ENCODE peak calls at places on chromosome 10, in six cellular contexts. One of them, this sample, is unnamed.

GRCh38 chr10:47028466-47028865 is 117.2 kb downstream of the PTPN20 start:
- DNase-seq in A549: no peak
- DNase-seq in Peyer's patch: peak
- DNase-seq in body of pancreas: no peak
- DNase-seq in dorsolateral prefrontal cortex: peak
- DNase-seq in IMR-90: no peak
- DNase-seq in this sample: peak

GRCh38 chr10:69209787-69210480 is 10.2 kb upstream of the HKDC1 start:
- DNase-seq in body of pancreas: no peak
- DNase-seq in A549: no peak
- DNase-seq in IMR-90: no peak
- DNase-seq in Peyer's patch: no peak
- DNase-seq in dorsolateral prefrontal cortex: no peak
- DNase-seq in this sample: peak

GRCh38 chr10:71847418-71847817 is 3.6 kb downstream of the PSAP start:
- DNase-seq in IMR-90: no peak
- DNase-seq in Peyer's patch: no peak
- DNase-seq in dorsolateral prefrontal cortex: no peak
- DNase-seq in body of pancreas: no peak
- DNase-seq in A549: no peak
- DNase-seq in this sample: no peak

GRCh38 chr10:130021373-130021950 is 57.4 kb upstream of the EBF3 start:
- DNase-seq in dorsolateral prefrontal cortex: no peak
- DNase-seq in Peyer's patch: no peak
- DNase-seq in body of pancreas: no peak
- DNase-seq in IMR-90: peak
- DNase-seq in A549: no peak
- DNase-seq in this sample: no peak

GRCh38 chr10:121005948-121006587 is 154.9 kb downstream of the WDR11 start:
- DNase-seq in body of pancreas: no peak
- DNase-seq in Peyer's patch: no peak
- DNase-seq in dorsolateral prefrontal cortex: no peak
- DNase-seq in A549: no peak
- DNase-seq in IMR-90: no peak
- DNase-seq in this sample: no peak

GRCh38 chr10:97543025-97543546 is 29.5 kb upstream of the ANKRD2 start:
- DNase-seq in dorsolateral prefrontal cortex: peak
- DNase-seq in body of pancreas: peak
- DNase-seq in A549: peak
- DNase-seq in IMR-90: peak
- DNase-seq in Peyer's patch: no peak
- DNase-seq in this sample: peak

GRCh38 chr10:200405-200804 is 65.2 kb downstream of the ZMYND11 start:
- DNase-seq in dorsolateral prefrontal cortex: no peak
- DNase-seq in Peyer's patch: no peak
- DNase-seq in A549: no peak
- DNase-seq in IMR-90: peak
- DNase-seq in body of pancreas: no peak
- DNase-seq in this sample: no peak

GRCh38 chr10:80202934-80203834 is 2.2 kb downstream of the ANXA11 start:
- DNase-seq in A549: no peak
- DNase-seq in Peyer's patch: peak
- DNase-seq in dorsolateral prefrontal cortex: no peak
- DNase-seq in body of pancreas: peak
- DNase-seq in IMR-90: peak
- DNase-seq in this sample: peak

GRCh38 chr10:29590598-29591415 is 44.0 kb downstream of the SVIL start:
- DNase-seq in IMR-90: peak
- DNase-seq in body of pancreas: no peak
- DNase-seq in dorsolateral prefrontal cortex: no peak
- DNase-seq in Peyer's patch: no peak
- DNase-seq in A549: peak
- DNase-seq in this sample: no peak

GRCh38 chr10:72426982-72427381 is 72.3 kb upstream of the DNAJB12 start:
- DNase-seq in dorsolateral prefrontal cortex: peak
- DNase-seq in Peyer's patch: no peak
- DNase-seq in IMR-90: no peak
- DNase-seq in A549: no peak
- DNase-seq in body of pancreas: no peak
- DNase-seq in this sample: no peak

GRCh38 chr10:110790913-110791525 is 80.7 kb upstream of the PDCD4 start:
- DNase-seq in A549: no peak
- DNase-seq in Peyer's patch: no peak
- DNase-seq in dorsolateral prefrontal cortex: no peak
- DNase-seq in IMR-90: peak
- DNase-seq in body of pancreas: no peak
- DNase-seq in this sample: no peak

GRCh38 chr10:24485299-24485698 is 238.4 kb downstream of the ARHGAP21 start:
- DNase-seq in body of pancreas: peak
- DNase-seq in A549: no peak
- DNase-seq in dorsolateral prefrontal cortex: no peak
- DNase-seq in Peyer's patch: no peak
- DNase-seq in IMR-90: no peak
- DNase-seq in this sample: no peak

GRCh38 chr10:11381023-11381422 is 230.4 kb downstream of the USP6NL start:
- DNase-seq in dorsolateral prefrontal cortex: no peak
- DNase-seq in IMR-90: peak
- DNase-seq in A549: no peak
- DNase-seq in Peyer's patch: no peak
- DNase-seq in body of pancreas: no peak
- DNase-seq in this sample: no peak

GRCh38 chr10:97127960-97128850 is 57.6 kb downstream of the SLIT1 start:
- DNase-seq in IMR-90: no peak
- DNase-seq in body of pancreas: peak
- DNase-seq in A549: no peak
- DNase-seq in dorsolateral prefrontal cortex: peak
- DNase-seq in Peyer's patch: no peak
- DNase-seq in this sample: no peak

GRCh38 chr10:24900888-24901685 is 51.3 kb downstream of the PRTFDC1 start:
- DNase-seq in A549: no peak
- DNase-seq in body of pancreas: no peak
- DNase-seq in dorsolateral prefrontal cortex: no peak
- DNase-seq in IMR-90: no peak
- DNase-seq in Peyer's patch: no peak
- DNase-seq in this sample: no peak

GRCh38 chr10:1522237-1522636 is 215.1 kb downstream of the ADARB2 start:
- DNase-seq in body of pancreas: no peak
- DNase-seq in A549: no peak
- DNase-seq in Peyer's patch: no peak
- DNase-seq in dorsolateral prefrontal cortex: no peak
- DNase-seq in IMR-90: no peak
- DNase-seq in this sample: no peak

GRCh38 chr10:59808896-59809643 is 55.8 kb upstream of the MRLN start:
- DNase-seq in Peyer's patch: peak
- DNase-seq in dorsolateral prefrontal cortex: peak
- DNase-seq in body of pancreas: peak
- DNase-seq in IMR-90: peak
- DNase-seq in A549: peak
- DNase-seq in this sample: peak

GRCh38 chr10:119500138-119500795 is 42.3 kb downstream of the RGS10 start:
- DNase-seq in A549: no peak
- DNase-seq in Peyer's patch: no peak
- DNase-seq in IMR-90: no peak
- DNase-seq in dorsolateral prefrontal cortex: no peak
- DNase-seq in body of pancreas: no peak
- DNase-seq in this sample: no peak

GRCh38 chr10:96949039-96949683 is 117.1 kb downstream of the LCOR start:
- DNase-seq in Peyer's patch: no peak
- DNase-seq in A549: no peak
- DNase-seq in IMR-90: no peak
- DNase-seq in dorsolateral prefrontal cortex: no peak
- DNase-seq in body of pancreas: no peak
- DNase-seq in this sample: no peak

GRCh38 chr10:114441107-114441506 is 36.8 kb upstream of the AFAP1L2 start:
- DNase-seq in body of pancreas: no peak
- DNase-seq in dorsolateral prefrontal cortex: no peak
- DNase-seq in Peyer's patch: no peak
- DNase-seq in IMR-90: no peak
- DNase-seq in A549: no peak
- DNase-seq in this sample: no peak

GRCh38 chr10:114432704-114433103 is 28.4 kb upstream of the AFAP1L2 start:
- DNase-seq in body of pancreas: no peak
- DNase-seq in A549: no peak
- DNase-seq in IMR-90: peak
- DNase-seq in dorsolateral prefrontal cortex: no peak
- DNase-seq in Peyer's patch: no peak
- DNase-seq in this sample: no peak

GRCh38 chr10:114436941-114437340 is 32.6 kb upstream of the AFAP1L2 start:
- DNase-seq in IMR-90: no peak
- DNase-seq in Peyer's patch: no peak
- DNase-seq in dorsolateral prefrontal cortex: no peak
- DNase-seq in body of pancreas: no peak
- DNase-seq in A549: no peak
- DNase-seq in this sample: no peak

GRCh38 chr10:114442115-114442630 is 37.9 kb upstream of the AFAP1L2 start:
- DNase-seq in Peyer's patch: no peak
- DNase-seq in IMR-90: no peak
- DNase-seq in dorsolateral prefrontal cortex: no peak
- DNase-seq in body of pancreas: no peak
- DNase-seq in A549: no peak
- DNase-seq in this sample: no peak

GRCh38 chr10:114437456-114438292 is 33.4 kb upstream of the AFAP1L2 start:
- DNase-seq in Peyer's patch: no peak
- DNase-seq in IMR-90: peak
- DNase-seq in A549: peak
- DNase-seq in body of pancreas: peak
- DNase-seq in dorsolateral prefrontal cortex: no peak
- DNase-seq in this sample: no peak
- TF ChIP-seq CTCF in Peyer's patch: peak
- TF ChIP-seq CTCF in IMR-90: peak
- TF ChIP-seq CTCF in A549: peak
- TF ChIP-seq CTCF in body of pancreas: peak
- TF ChIP-seq CTCF in dorsolateral prefrontal cortex: peak
- TF ChIP-seq CTCF in this sample: peak

DNA sequence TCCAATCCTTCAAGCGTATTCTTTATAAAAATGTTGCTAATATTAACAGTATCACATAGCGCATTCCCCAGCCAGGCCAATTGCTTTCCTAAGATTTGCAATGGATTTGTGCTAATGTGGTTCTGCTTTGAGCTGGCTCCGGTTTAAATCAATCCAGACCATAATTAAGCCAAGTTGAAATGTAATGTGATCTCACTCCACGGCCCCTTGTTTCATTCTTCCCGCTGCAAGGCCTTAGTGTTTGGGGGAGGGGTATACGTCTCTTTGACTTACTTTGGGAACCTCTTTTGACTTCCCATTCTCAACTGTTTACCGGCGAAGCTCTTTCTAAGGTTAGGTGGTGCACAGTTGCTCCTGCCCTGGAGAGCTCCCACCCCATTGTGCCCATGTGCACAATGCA is 86.4 kb downstream of the PRPF18 start:
- DNase-seq in IMR-90: no peak
- DNase-seq in dorsolateral prefrontal cortex: no peak
- DNase-seq in A549: no peak
- DNase-seq in Peyer's patch: no peak
- DNase-seq in body of pancreas: no peak
- DNase-seq in this sample: no peak
- H3K27ac ChIP-seq in IMR-90: no peak
- H3K27ac ChIP-seq in dorsolateral prefrontal cortex: no peak
- H3K27ac ChIP-seq in A549: no peak
- H3K27ac ChIP-seq in Peyer's patch: no peak
- H3K27ac ChIP-seq in body of pancreas: no peak
- H3K27ac ChIP-seq in this sample: no peak

DNA sequence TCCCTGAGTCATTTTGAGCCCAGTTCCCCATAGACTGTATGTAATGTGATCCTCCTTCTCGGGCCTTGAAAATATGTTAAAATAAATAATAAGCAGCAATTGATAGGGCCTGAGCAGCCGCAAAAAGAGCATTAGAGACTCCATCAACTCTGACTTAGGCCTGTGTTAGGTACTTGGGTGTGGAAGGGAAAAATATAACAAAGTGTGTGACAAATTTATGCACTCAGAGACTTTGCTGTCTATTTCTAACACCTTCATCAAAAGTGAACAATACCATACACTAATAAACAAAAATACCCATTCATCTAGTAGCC is 31.4 kb upstream of the HABP2 start:
- DNase-seq in A549: no peak
- DNase-seq in dorsolateral prefrontal cortex: no peak
- DNase-seq in Peyer's patch: no peak
- DNase-seq in IMR-90: no peak
- DNase-seq in body of pancreas: no peak
- DNase-seq in this sample: no peak
- TF ChIP-seq CTCF in A549: no peak
- TF ChIP-seq CTCF in dorsolateral prefrontal cortex: no peak
- TF ChIP-seq CTCF in Peyer's patch: no peak
- TF ChIP-seq CTCF in IMR-90: no peak
- TF ChIP-seq CTCF in body of pancreas: no peak
- TF ChIP-seq CTCF in this sample: no peak

GRCh38 chr10:3772349-3773222 is 12.4 kb downstream of the KLF6 start:
- DNase-seq in A549: no peak
- DNase-seq in body of pancreas: no peak
- DNase-seq in dorsolateral prefrontal cortex: no peak
- DNase-seq in Peyer's patch: no peak
- DNase-seq in IMR-90: peak
- DNase-seq in this sample: peak
- H3K27ac ChIP-seq in A549: no peak
- H3K27ac ChIP-seq in body of pancreas: no peak
- H3K27ac ChIP-seq in dorsolateral prefrontal cortex: no peak
- H3K27ac ChIP-seq in Peyer's patch: no peak
- H3K27ac ChIP-seq in IMR-90: no peak
- H3K27ac ChIP-seq in this sample: peak

DNA sequence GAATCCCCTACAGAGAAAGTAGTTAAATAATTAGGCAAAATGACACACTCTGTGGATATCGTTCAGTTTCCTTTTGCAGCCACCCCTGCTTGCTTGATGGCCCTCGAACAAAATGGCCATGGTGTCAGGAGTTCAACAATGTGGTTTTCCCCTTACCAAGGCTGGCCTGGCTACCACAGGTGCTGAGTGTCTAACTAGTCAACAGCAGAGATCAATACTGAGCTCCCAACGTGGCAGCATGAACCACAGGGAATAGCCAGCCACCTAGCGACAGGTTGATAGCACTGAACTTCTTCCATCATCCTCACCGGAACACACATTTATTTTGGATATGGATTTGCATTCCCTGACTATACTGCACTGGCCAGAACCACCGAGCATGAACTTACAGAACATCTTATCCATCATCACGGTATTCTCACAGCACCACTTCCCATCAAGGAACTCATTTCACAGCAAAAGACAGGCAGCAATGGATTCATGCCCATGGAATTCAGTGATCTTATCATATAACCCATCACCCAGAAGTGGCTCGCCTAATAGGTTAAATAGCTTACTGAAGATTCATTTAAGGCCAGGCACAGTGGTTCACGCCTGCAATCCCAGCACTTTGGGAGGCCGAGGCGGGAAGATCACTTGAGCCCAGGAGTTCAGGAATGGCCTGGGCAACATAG is 6.3 kb downstream of the C10orf67 start:
- DNase-seq in dorsolateral prefrontal cortex: no peak
- DNase-seq in A549: no peak
- DNase-seq in IMR-90: peak
- DNase-seq in Peyer's patch: no peak
- DNase-seq in body of pancreas: peak
- DNase-seq in this sample: no peak
- TF ChIP-seq CTCF in dorsolateral prefrontal cortex: no peak
- TF ChIP-seq CTCF in A549: no peak
- TF ChIP-seq CTCF in IMR-90: no peak
- TF ChIP-seq CTCF in Peyer's patch: no peak
- TF ChIP-seq CTCF in body of pancreas: peak
- TF ChIP-seq CTCF in this sample: no peak